ENCODE peak calls at places on chromosomes 7 and 10, in seven cellular contexts. E is mesothelial cell of epicardium, J is pancreas, U is retinal pigment epithelial cell, H is omental fat pad, D is psoas muscle, N is HFF-Myc. S is an unnamed sample.

GRCh38 chr10:26386800-26387199 is 51.3 kb upstream of the APBB1IP start:
- DNase-seq in U (no peak), D (no peak), N (no peak), E (no peak), H (no peak), J (no peak), S (no peak)

GRCh38 chr10:129465796-129466702 is 992 bp upstream of the MGMT start:
- DNase-seq in N (no peak), D (no peak), E (no peak), J (no peak), U (no peak), H (no peak), S (peak; percentile 3)

GRCh38 chr7:142535123-142535779 is 214.0 kb upstream of the PRSS1 start:
- DNase-seq in D (peak; percentile 86), J (peak; percentile 65), E (no peak), H (peak; percentile 42), U (no peak), N (peak; percentile 94), S (peak; percentile 93)

GRCh38 chr10:102661614-102662133 is 17.4 kb downstream of the TRIM8 start:
- DNase-seq in H (no peak), D (no peak), J (no peak), E (no peak), U (no peak), N (no peak), S (no peak)

GRCh38 chr7:5677538-5678294 is 103.7 kb downstream of the RNF216 start:
- DNase-seq in D (peak; percentile 73), J (no peak), H (no peak), N (no peak), U (no peak), E (no peak), S (peak; percentile 76)

GRCh38 chr7:12137283-12137682 is 73.8 kb upstream of the TMEM106B start:
- DNase-seq in N (no peak), J (no peak), U (no peak), E (no peak), D (no peak), H (no peak), S (no peak)

GRCh38 chr7:69502358-69502757 is 95.9 kb upstream of the AUTS2 start:
- DNase-seq in D (no peak), J (no peak), E (no peak), U (no peak), N (no peak), H (no peak), S (no peak)

GRCh38 chr7:123557631-123558505 is at the start of gene NDUFA5:
- DNase-seq in J (peak; percentile 95), E (peak; percentile 91), U (peak; percentile 97), H (peak; percentile 90), N (peak; percentile 99), D (peak; percentile 97), S (peak; percentile 99)

GRCh38 chr7:6172331-6173295 is 99.8 kb downstream of the CYTH3 start:
- DNase-seq in D (no peak), J (no peak), H (no peak), N (no peak), E (no peak), U (no peak), S (no peak)

GRCh38 chr10:63137306-63137705 is 4.2 kb downstream of the NRBF2 start:
- DNase-seq in J (no peak), D (no peak), H (no peak), N (no peak), E (no peak), U (peak; percentile 95), S (no peak)

GRCh38 chr10:24552346-24553016 is 171.2 kb downstream of the ARHGAP21 start:
- DNase-seq in J (peak; percentile 80), E (no peak), H (no peak), D (peak; percentile 68), U (no peak), N (no peak), S (peak; percentile 80)

GRCh38 chr10:4198216-4198615 is 413.2 kb upstream of the KLF6 start:
- DNase-seq in N (no peak), H (no peak), U (no peak), E (no peak), D (no peak), J (no peak), S (no peak)

GRCh38 chr10:130992802-130993523 is 318.6 kb downstream of the TCERG1L start:
- DNase-seq in J (no peak), D (no peak), H (no peak), N (no peak), E (no peak), U (no peak), S (no peak)

GRCh38 chr10:84353052-84353803 is 24.8 kb downstream of the CCSER2 start:
- DNase-seq in H (no peak), N (no peak), U (no peak), D (no peak), E (no peak), J (no peak), S (no peak)

GRCh38 chr10:77268721-77269120 is 368.9 kb downstream of the KCNMA1 start:
- DNase-seq in U (no peak), D (no peak), H (no peak), J (no peak), N (no peak), E (no peak), S (no peak)

GRCh38 chr7:50206521-50207250 is 97.8 kb upstream of the IKZF1 start:
- DNase-seq in N (no peak), H (no peak), D (no peak), U (no peak), E (no peak), J (no peak), S (no peak)

GRCh38 chr7:15461576-15461975 is 100.2 kb downstream of the AGMO start:
- DNase-seq in D (no peak), E (no peak), N (peak; percentile 74), J (no peak), H (no peak), U (peak; percentile 34), S (no peak)

DNA sequence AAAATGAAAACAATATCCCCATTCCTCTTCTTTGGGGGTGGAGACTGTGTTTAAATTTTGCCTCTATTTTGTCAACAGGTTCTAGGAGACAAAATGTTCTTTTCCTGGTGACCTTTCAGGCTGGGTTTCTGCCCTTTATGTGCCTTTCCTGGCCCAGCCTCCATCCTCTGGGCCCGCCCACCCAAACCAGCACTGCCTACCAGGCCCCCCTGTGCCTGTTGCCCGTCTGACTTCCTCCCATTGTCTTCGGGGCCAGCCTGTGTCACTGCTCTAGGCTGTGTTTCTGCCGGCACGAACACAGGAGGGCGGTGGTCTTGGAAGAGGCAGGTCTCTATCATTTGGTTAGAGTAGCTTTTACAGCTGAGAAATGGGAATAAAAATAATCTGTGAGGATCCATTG is 13.9 kb downstream of the TSPAN14 start:
- DNase-seq in D (peak; percentile 79), N (no peak), U (no peak), E (no peak), H (no peak), J (no peak), S (no peak)
- TF ChIP-seq CTCF in D (no peak), N (no peak), U (no peak), E (no peak), H (no peak), J (no peak), S (no peak)

DNA sequence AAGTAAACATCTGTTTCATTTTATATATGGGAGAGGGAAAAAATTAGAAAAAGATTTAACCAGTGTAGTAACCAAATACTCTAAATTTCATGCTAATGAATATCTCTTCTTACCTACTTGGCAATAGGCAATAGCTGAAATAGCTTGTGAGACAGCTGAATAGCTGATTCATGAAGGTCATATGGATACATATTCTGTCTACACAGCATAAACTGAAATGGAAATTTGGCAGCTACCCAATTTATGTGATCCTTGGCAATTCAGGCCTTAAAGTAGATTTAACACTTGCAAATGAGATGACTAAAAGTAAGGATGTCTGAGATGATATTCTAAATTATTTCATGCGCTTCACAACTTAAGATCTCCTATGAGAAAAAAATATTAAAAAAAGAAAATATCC is 261.2 kb upstream of the SEMA3A start:
- DNase-seq in J (no peak), E (no peak), D (no peak), U (peak; percentile 65), N (peak; percentile 9), H (no peak), S (peak; percentile 20)
- TF ChIP-seq CTCF in J (no peak), E (no peak), D (no peak), U (no peak), N (no peak), H (no peak), S (no peak)

GRCh38 chr10:46030091-46030937 is at the start of gene NCOA4:
- DNase-seq in E (peak; percentile 96), H (peak; percentile 94), U (peak; percentile 92), N (peak; percentile 97), D (peak; percentile 99), J (peak; percentile 98), S (peak; percentile 97)
- TF ChIP-seq CTCF in E (peak; percentile 58), H (no peak), U (peak; percentile 72), N (peak; percentile 80), D (peak; percentile 60), J (peak; percentile 54), S (peak; percentile 52)

DNA sequence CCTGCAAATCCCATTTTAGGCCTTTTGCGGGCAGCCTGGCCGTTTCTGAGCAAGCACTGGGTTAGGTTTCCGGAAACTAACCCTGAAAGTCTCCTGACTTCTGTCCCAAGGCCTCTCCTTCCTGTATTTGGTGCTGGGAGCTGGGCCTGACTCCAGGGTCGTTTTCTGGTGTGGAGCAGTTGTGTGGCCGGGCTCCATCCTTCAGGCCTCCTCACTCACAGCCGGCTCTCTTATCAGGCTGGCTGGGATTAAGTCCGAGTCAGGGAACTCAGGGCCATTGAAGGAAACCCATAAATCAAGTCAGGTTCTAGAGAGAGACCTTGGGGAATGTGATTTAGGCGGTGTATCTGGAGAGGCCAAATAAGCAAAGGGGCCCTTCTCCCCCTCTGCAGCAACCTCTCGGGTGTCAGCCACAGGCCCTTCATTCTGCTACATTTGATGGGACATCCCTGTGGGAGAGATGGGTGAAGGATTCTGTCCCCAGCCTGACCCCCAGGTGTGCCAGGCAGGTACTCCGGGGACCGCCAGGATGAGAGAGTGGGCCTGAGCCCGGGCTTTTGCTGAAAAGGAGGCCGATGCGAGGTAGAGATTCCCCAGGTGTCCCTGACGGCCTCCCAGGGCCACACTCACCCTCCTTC is 3.3 kb downstream of the GATA3 start:
- DNase-seq in E (no peak), D (no peak), N (no peak), U (no peak), H (no peak), J (no peak), S (peak; percentile 49)
- TF ChIP-seq CTCF in E (no peak), D (no peak), N (no peak), U (no peak), H (no peak), J (no peak), S (no peak)

S was measured in MCF 10A.